ENCODE peak calls at places on chromosomes 16 and 17, in four cellular contexts. One of them, this sample, is unnamed.

GRCh38 chr17:1720856-1721386 is 3.6 kb upstream of the WDR81 start:
- DNase-seq in CD8-positive, alpha-beta T cell: peak; percentile 59
- DNase-seq in H9: peak; percentile 83
- DNase-seq in cardiac muscle cell: peak; percentile 67
- DNase-seq in this sample: peak; percentile 75

GRCh38 chr17:73560661-73561060 is 83.6 kb downstream of the SDK2 start:
- DNase-seq in CD8-positive, alpha-beta T cell: no peak
- DNase-seq in H9: peak; percentile 86
- DNase-seq in cardiac muscle cell: no peak
- DNase-seq in this sample: no peak

GRCh38 chr17:3961564-3962047 is 2.6 kb downstream of the ATP2A3 start:
- DNase-seq in H9: no peak
- DNase-seq in CD8-positive, alpha-beta T cell: no peak
- DNase-seq in cardiac muscle cell: no peak
- DNase-seq in this sample: no peak

GRCh38 chr16:12191102-12191501 is 214.6 kb downstream of the SNX29 start:
- DNase-seq in H9: no peak
- DNase-seq in cardiac muscle cell: no peak
- DNase-seq in CD8-positive, alpha-beta T cell: no peak
- DNase-seq in this sample: no peak

GRCh38 chr16:86171329-86171728 is 272.4 kb downstream of the IRF8 start:
- DNase-seq in CD8-positive, alpha-beta T cell: no peak
- DNase-seq in H9: no peak
- DNase-seq in cardiac muscle cell: peak; percentile 15
- DNase-seq in this sample: no peak

GRCh38 chr16:22968931-22969330 is 155.0 kb downstream of the HS3ST2 start:
- DNase-seq in H9: no peak
- DNase-seq in cardiac muscle cell: no peak
- DNase-seq in CD8-positive, alpha-beta T cell: no peak
- DNase-seq in this sample: no peak

GRCh38 chr17:1769826-1770477 is 8.1 kb downstream of the SERPINF1 start:
- DNase-seq in H9: peak; percentile 88
- DNase-seq in cardiac muscle cell: no peak
- DNase-seq in CD8-positive, alpha-beta T cell: no peak
- DNase-seq in this sample: no peak

GRCh38 chr16:75092777-75093176 is 23.8 kb downstream of the LDHD start:
- DNase-seq in cardiac muscle cell: no peak
- DNase-seq in CD8-positive, alpha-beta T cell: no peak
- DNase-seq in H9: no peak
- DNase-seq in this sample: no peak

GRCh38 chr17:76716146-76716833 is 5.5 kb upstream of the MXRA7 start:
- DNase-seq in cardiac muscle cell: peak; percentile 100
- DNase-seq in CD8-positive, alpha-beta T cell: peak; percentile 56
- DNase-seq in H9: no peak
- DNase-seq in this sample: no peak

GRCh38 chr17:67293251-67294203 is 48.5 kb upstream of the HELZ start:
- DNase-seq in CD8-positive, alpha-beta T cell: peak; percentile 48
- DNase-seq in H9: peak; percentile 93
- DNase-seq in cardiac muscle cell: peak; percentile 70
- DNase-seq in this sample: peak; percentile 78

GRCh38 chr16:23330583-23331249 is 28.6 kb downstream of the SCNN1B start:
- DNase-seq in CD8-positive, alpha-beta T cell: no peak
- DNase-seq in H9: no peak
- DNase-seq in cardiac muscle cell: no peak
- DNase-seq in this sample: no peak

GRCh38 chr16:24800586-24800985 is 45.2 kb upstream of the SLC5A11 start:
- DNase-seq in H9: no peak
- DNase-seq in cardiac muscle cell: peak; percentile 40
- DNase-seq in CD8-positive, alpha-beta T cell: no peak
- DNase-seq in this sample: no peak

GRCh38 chr16:86222541-86222940 is 287.8 kb upstream of the FOXF1 start:
- DNase-seq in CD8-positive, alpha-beta T cell: no peak
- DNase-seq in H9: no peak
- DNase-seq in cardiac muscle cell: peak; percentile 42
- DNase-seq in this sample: no peak

GRCh38 chr17:72308744-72309395 is 188.1 kb downstream of the SOX9 start:
- DNase-seq in cardiac muscle cell: no peak
- DNase-seq in H9: no peak
- DNase-seq in CD8-positive, alpha-beta T cell: no peak
- DNase-seq in this sample: no peak

GRCh38 chr17:27975146-27976011 is 67.1 kb upstream of the NLK start:
- DNase-seq in H9: no peak
- DNase-seq in cardiac muscle cell: peak; percentile 23
- DNase-seq in CD8-positive, alpha-beta T cell: no peak
- DNase-seq in this sample: peak; percentile 43

GRCh38 chr17:559699-560378 is 154.8 kb downstream of the VPS53 start:
- DNase-seq in CD8-positive, alpha-beta T cell: no peak
- DNase-seq in H9: no peak
- DNase-seq in cardiac muscle cell: peak; percentile 87
- DNase-seq in this sample: peak; percentile 47

GRCh38 chr17:15494821-15495220 is 27.4 kb upstream of the CDRT4 start:
- DNase-seq in CD8-positive, alpha-beta T cell: no peak
- DNase-seq in cardiac muscle cell: no peak
- DNase-seq in H9: no peak
- DNase-seq in this sample: no peak

GRCh38 chr17:15488557-15488956 is 21.1 kb upstream of the CDRT4 start:
- DNase-seq in H9: no peak
- DNase-seq in CD8-positive, alpha-beta T cell: no peak
- DNase-seq in cardiac muscle cell: no peak
- DNase-seq in this sample: no peak

GRCh38 chr17:15493031-15493750 is 25.8 kb upstream of the CDRT4 start:
- DNase-seq in CD8-positive, alpha-beta T cell: no peak
- DNase-seq in cardiac muscle cell: no peak
- DNase-seq in H9: no peak
- DNase-seq in this sample: no peak

GRCh38 chr17:15492186-15492585 is 24.8 kb upstream of the CDRT4 start:
- DNase-seq in CD8-positive, alpha-beta T cell: no peak
- DNase-seq in cardiac muscle cell: no peak
- DNase-seq in H9: no peak
- DNase-seq in this sample: no peak

DNA sequence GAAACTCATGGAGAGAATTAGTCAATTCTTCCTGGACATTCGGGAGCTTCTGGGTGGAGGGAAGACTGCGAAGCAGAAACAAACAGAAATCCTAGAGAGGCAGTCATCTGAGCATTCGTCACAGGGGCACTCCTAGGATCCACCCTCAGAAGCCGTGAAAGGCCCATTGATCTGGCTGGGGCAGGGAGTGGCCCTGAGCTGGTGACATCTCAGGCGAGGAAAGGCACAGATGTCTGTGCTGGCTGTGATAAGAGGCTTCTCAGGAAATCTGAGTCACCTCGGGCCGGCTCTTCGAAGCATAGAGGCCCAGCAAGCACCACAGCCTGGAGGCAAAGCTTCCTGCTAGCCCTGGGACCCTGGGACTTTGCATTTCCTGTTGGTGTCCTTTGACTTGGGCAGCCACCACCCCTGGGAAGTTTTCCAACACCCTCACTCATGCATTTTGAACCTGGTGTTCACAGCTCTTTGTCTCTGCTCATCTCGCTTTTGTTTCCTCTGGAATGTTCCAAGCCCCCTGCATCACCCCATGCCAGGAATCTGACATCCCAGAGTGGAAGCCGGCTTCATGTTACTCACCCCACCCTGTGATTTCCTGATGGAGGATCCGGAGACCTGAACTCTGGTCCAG is 23.3 kb upstream of the CDRT4 start:
- DNase-seq in CD8-positive, alpha-beta T cell: no peak
- DNase-seq in cardiac muscle cell: peak; percentile 65
- DNase-seq in H9: peak; percentile 94
- DNase-seq in this sample: peak; percentile 43
- TF ChIP-seq CTCF in CD8-positive, alpha-beta T cell: no peak
- TF ChIP-seq CTCF in cardiac muscle cell: no peak
- TF ChIP-seq CTCF in H9: no peak
- TF ChIP-seq CTCF in this sample: no peak

GRCh38 chr17:45668316-45668715 is 115.8 kb upstream of the CRHR1 start:
- DNase-seq in CD8-positive, alpha-beta T cell: no peak
- DNase-seq in H9: no peak
- DNase-seq in cardiac muscle cell: no peak
- DNase-seq in this sample: no peak

GRCh38 chr17:45663772-45664171 is 120.3 kb upstream of the CRHR1 start:
- DNase-seq in H9: no peak
- DNase-seq in CD8-positive, alpha-beta T cell: no peak
- DNase-seq in cardiac muscle cell: no peak
- DNase-seq in this sample: no peak

GRCh38 chr17:45666641-45667040 is 117.5 kb upstream of the CRHR1 start:
- DNase-seq in CD8-positive, alpha-beta T cell: no peak
- DNase-seq in H9: no peak
- DNase-seq in cardiac muscle cell: no peak
- DNase-seq in this sample: no peak

GRCh38 chr17:45667591-45668171 is 116.4 kb upstream of the CRHR1 start:
- DNase-seq in CD8-positive, alpha-beta T cell: no peak
- DNase-seq in cardiac muscle cell: no peak
- DNase-seq in H9: no peak
- DNase-seq in this sample: no peak

DNA sequence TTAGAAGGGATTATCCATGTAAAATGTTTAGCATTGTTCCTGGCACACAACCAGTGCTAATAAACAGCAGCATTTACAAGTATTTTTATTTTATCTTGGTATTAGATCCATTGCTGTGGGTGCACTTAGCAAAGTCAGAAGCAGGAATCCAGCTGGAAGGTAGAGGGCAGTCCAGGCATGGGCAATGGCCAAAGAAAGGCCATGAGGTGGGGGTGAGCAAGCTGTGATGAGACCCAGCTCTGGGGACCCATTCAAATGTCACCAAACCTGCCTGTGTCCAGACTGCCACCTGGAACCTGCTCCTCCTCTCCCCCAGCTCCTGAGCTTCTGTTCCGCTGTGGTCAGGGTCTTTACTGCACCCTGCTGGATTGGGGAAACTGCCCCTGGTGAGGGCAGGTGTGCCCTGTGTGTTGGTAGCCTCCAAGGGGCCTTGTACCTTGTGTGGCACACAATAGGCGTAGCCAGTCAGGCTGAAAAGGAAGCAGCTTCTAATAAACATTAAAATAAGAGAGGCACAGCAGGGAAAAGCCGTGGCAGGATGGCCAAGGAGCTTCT is 118.0 kb upstream of the CRHR1 start:
- DNase-seq in cardiac muscle cell: no peak
- DNase-seq in H9: no peak
- DNase-seq in CD8-positive, alpha-beta T cell: no peak
- DNase-seq in this sample: no peak
- TF ChIP-seq CTCF in cardiac muscle cell: no peak
- TF ChIP-seq CTCF in H9: peak; percentile 56
- TF ChIP-seq CTCF in CD8-positive, alpha-beta T cell: no peak
- TF ChIP-seq CTCF in this sample: no peak

GRCh38 chr16:81532491-81533174 is 88.0 kb downstream of the CMIP start:
- DNase-seq in CD8-positive, alpha-beta T cell: no peak
- DNase-seq in cardiac muscle cell: no peak
- DNase-seq in H9: no peak
- DNase-seq in this sample: peak; percentile 80

GRCh38 chr16:81533175-81533507 is 88.5 kb downstream of the CMIP start:
- DNase-seq in H9: no peak
- DNase-seq in cardiac muscle cell: no peak
- DNase-seq in CD8-positive, alpha-beta T cell: no peak
- DNase-seq in this sample: no peak

GRCh38 chr16:81530296-81530721 is 85.7 kb downstream of the CMIP start:
- DNase-seq in CD8-positive, alpha-beta T cell: no peak
- DNase-seq in H9: no peak
- DNase-seq in cardiac muscle cell: no peak
- DNase-seq in this sample: no peak

GRCh38 chr16:81530814-81531213 is 86.2 kb downstream of the CMIP start:
- DNase-seq in CD8-positive, alpha-beta T cell: no peak
- DNase-seq in H9: no peak
- DNase-seq in cardiac muscle cell: no peak
- DNase-seq in this sample: no peak

DNA sequence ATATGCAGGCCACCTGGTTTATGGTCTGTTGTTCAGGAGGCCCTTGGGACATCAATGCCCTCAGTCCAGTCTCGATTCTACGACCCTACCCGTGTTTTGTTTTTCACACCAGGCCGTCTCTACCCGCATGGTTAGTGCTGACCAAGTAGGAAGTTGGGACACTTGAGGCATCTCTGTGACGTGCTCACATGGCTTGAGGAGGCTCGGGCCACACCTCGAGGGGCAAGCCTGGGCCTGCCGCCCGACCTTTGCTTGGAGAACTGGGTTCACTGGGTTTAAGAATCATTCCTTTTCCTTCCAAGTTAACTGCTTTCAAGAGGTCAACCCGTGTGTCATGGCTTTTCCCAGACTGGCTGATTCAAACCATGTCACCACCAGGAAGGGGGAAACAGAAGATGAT is 86.8 kb downstream of the CMIP start:
- DNase-seq in cardiac muscle cell: no peak
- DNase-seq in CD8-positive, alpha-beta T cell: no peak
- DNase-seq in H9: no peak
- DNase-seq in this sample: no peak
- TF ChIP-seq CTCF in cardiac muscle cell: no peak
- TF ChIP-seq CTCF in CD8-positive, alpha-beta T cell: no peak
- TF ChIP-seq CTCF in H9: no peak
- TF ChIP-seq CTCF in this sample: no peak

GRCh38 chr17:36545093-36545464 is 360 bp downstream of the GGNBP2 start:
- DNase-seq in CD8-positive, alpha-beta T cell: no peak
- DNase-seq in cardiac muscle cell: no peak
- DNase-seq in H9: no peak
- DNase-seq in this sample: no peak

GRCh38 chr17:36544320-36545092 is at the start of gene GGNBP2:
- DNase-seq in cardiac muscle cell: peak; percentile 98
- DNase-seq in H9: peak; percentile 96
- DNase-seq in CD8-positive, alpha-beta T cell: peak; percentile 87
- DNase-seq in this sample: peak; percentile 91

GRCh38 chr17:36544049-36544319 is 735 bp upstream of the GGNBP2 start:
- DNase-seq in H9: peak; percentile 66
- DNase-seq in CD8-positive, alpha-beta T cell: no peak
- DNase-seq in cardiac muscle cell: peak; percentile 66
- DNase-seq in this sample: peak; percentile 46

GRCh38 chr17:36546418-36547093 is 1.8 kb downstream of the GGNBP2 start:
- DNase-seq in cardiac muscle cell: peak; percentile 14
- DNase-seq in CD8-positive, alpha-beta T cell: no peak
- DNase-seq in H9: no peak
- DNase-seq in this sample: no peak

DNA sequence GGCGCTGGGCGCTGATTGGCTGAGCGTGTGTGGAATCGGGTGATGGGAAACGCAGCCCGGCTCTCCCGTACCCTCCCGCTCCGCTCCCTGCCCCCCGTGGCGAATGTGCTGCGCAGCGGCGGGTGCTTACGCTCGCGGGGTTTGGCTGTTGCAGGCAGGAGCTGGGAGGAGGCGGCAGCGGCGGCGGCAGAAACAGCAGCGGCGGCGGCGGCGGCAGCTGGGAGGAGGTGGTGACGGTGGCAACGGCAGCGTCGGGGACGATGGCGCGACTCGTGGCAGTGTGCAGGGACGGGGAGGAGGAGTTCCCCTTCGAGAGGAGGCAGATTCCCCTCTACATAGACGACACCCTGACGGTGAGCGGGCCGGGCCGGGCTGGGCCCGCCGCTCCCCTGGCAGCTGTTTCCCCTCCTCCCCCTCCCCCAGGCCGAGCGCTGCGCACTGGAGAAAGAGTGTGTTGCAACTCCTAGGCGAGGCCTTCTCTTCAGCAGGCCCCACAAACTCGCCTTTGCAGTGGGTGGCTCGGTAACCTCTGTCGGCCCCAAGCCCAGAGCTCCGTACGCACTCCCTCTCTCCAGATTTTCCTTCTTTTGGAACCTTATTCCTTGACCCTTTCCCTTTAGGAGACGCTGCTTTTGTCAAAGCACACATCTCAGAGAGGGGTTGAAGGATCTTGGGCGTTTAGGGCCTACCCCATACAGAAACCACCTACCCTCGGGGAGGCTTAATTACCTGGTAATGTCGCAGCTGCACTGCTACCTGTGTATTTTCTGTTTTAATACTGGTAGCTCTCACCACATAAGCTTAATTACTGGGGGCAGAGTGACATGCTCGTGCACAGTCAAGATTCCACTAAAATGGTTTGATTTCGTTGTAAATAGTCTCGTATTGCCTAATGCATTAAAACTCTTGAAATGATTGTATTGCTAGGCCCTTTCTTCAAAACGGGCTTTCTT is 1.0 kb downstream of the GGNBP2 start:
- DNase-seq in H9: peak; percentile 100
- DNase-seq in cardiac muscle cell: peak; percentile 99
- DNase-seq in CD8-positive, alpha-beta T cell: peak; percentile 95
- DNase-seq in this sample: peak; percentile 97
- TF ChIP-seq CTCF in H9: no peak
- TF ChIP-seq CTCF in cardiac muscle cell: no peak
- TF ChIP-seq CTCF in CD8-positive, alpha-beta T cell: no peak
- TF ChIP-seq CTCF in this sample: no peak

This sample was measured in body of pancreas.